ENCODE peak calls at places on chromosomes 4 and X, in seven cellular contexts. B, O, Q, E, U, S and H are unnamed samples.

GRCh38 chr4:148847544-148847943 is 405.3 kb upstream of the NR3C2 start:
- DNase-seq in S (no peak), U (no peak), B (no peak), E (no peak), O (no peak), Q (no peak), H (no peak)

GRCh38 chr4:152114562-152114961 is 353.8 kb upstream of the GATB start:
- DNase-seq in Q (no peak), E (no peak), O (no peak), U (no peak), B (no peak), S (no peak), H (no peak)

GRCh38 chrX:47311857-47312774 is 58.3 kb upstream of the ZNF157 start:
- DNase-seq in O (peak), B (peak), E (peak), U (peak), S (peak), Q (no peak), H (peak)

GRCh38 chr4:144754562-144755410 is 108.8 kb downstream of the HHIP start:
- DNase-seq in E (no peak), U (no peak), B (peak), S (peak), Q (no peak), O (no peak), H (peak)

GRCh38 chr4:128862608-128863313 is 53.3 kb downstream of the JADE1 start:
- DNase-seq in B (no peak), S (peak), E (peak), Q (no peak), O (peak), U (no peak), H (no peak)

GRCh38 chr4:86543080-86543479 is 51.0 kb upstream of the PTPN13 start:
- DNase-seq in U (no peak), B (no peak), E (no peak), O (no peak), S (no peak), Q (no peak), H (no peak)

GRCh38 chrX:96182366-96182765 is 502.3 kb upstream of the DIAPH2 start:
- DNase-seq in O (no peak), E (no peak), Q (no peak), U (no peak), B (peak), S (peak), H (no peak)

GRCh38 chr4:65671402-65671801 is 1.1 kb upstream of the EPHA5 start:
- DNase-seq in U (no peak), O (no peak), Q (no peak), S (no peak), B (no peak), E (no peak), H (no peak)

GRCh38 chrX:153862369-153863250 is 23.4 kb downstream of the L1CAM start:
- DNase-seq in B (peak), Q (no peak), S (no peak), O (no peak), E (no peak), U (no peak), H (no peak)

GRCh38 chrX:40177489-40177888 is 79.7 kb upstream of the BCOR start:
- DNase-seq in U (no peak), O (no peak), S (no peak), B (no peak), Q (no peak), E (no peak), H (no peak)

GRCh38 chr4:183118585-183118984 is 19.5 kb downstream of the WWC2 start:
- DNase-seq in O (no peak), Q (no peak), S (peak), B (peak), E (no peak), U (peak), H (peak)

GRCh38 chr4:23320881-23321612 is 568.8 kb downstream of the PPARGC1A start:
- DNase-seq in E (no peak), O (no peak), Q (no peak), U (no peak), B (no peak), S (no peak), H (no peak)

GRCh38 chr4:115675721-115676120 is 562.3 kb upstream of the NDST4 start:
- DNase-seq in B (no peak), O (no peak), E (no peak), Q (no peak), S (no peak), U (no peak), H (peak)